ENCODE peak calls at places on chromosomes 1 and 21, in five cellular contexts. W is neural progenitor cell, T is epithelial cell of esophagus, L is fibroblast of pulmonary artery, I is nephron progenitor cell. C is an unnamed sample.

GRCh38 chr1:172180886-172181285 is 239.6 kb upstream of the C1orf105 start:
- DNase-seq in W (no peak), T (peak; percentile 17), I (no peak), L (peak; percentile 69), C (peak; percentile 22)

GRCh38 chr1:30895942-30896660 is 12.5 kb downstream of the SDC3 start:
- DNase-seq in T (no peak), I (no peak), W (no peak), L (no peak), C (no peak)

GRCh38 chr1:4380564-4381168 is 273.7 kb upstream of the AJAP1 start:
- DNase-seq in L (no peak), T (peak; percentile 11), W (no peak), I (no peak), C (no peak)

GRCh38 chr1:239816090-239816812 is 275.4 kb upstream of the FMN2 start:
- DNase-seq in I (peak; percentile 23), L (peak; percentile 39), W (peak; percentile 21), T (peak; percentile 84), C (no peak)

GRCh38 chr1:24381256-24381655 is 32.3 kb downstream of the STPG1 start:
- DNase-seq in I (no peak), W (no peak), T (no peak), L (no peak), C (no peak)

GRCh38 chr1:110084226-110085078 is 14.0 kb upstream of the ALX3 start:
- DNase-seq in T (peak; percentile 33), I (peak; percentile 50), W (peak; percentile 61), L (peak; percentile 36), C (no peak)

GRCh38 chr1:17176306-17177061 is 28.4 kb upstream of the PADI1 start:
- DNase-seq in T (no peak), L (no peak), I (no peak), W (no peak), C (no peak)

GRCh38 chr1:26060832-26061574 is 6.4 kb downstream of the TRIM63 start:
- DNase-seq in W (no peak), I (no peak), L (no peak), T (no peak), C (no peak)

GRCh38 chr1:58570817-58571216 is 6.2 kb downstream of the TACSTD2 start:
- DNase-seq in W (no peak), L (no peak), I (no peak), T (no peak), C (no peak)

GRCh38 chr1:156336242-156336641 is 1.9 kb downstream of the CCT3 start:
- DNase-seq in L (no peak), T (peak; percentile 28), I (no peak), W (peak; percentile 16), C (no peak)

GRCh38 chr1:155070721-155071556 is 7.4 kb downstream of the EFNA4 start:
- DNase-seq in I (peak; percentile 88), W (peak; percentile 95), T (peak; percentile 82), L (peak; percentile 67), C (peak; percentile 74)

GRCh38 chr1:108636876-108637275 is 24.0 kb downstream of the HENMT1 start:
- DNase-seq in W (no peak), I (no peak), L (no peak), T (peak; percentile 78), C (no peak)

GRCh38 chr1:51324271-51325010 is 5.9 kb downstream of the TTC39A start:
- DNase-seq in I (no peak), L (no peak), T (no peak), W (no peak), C (no peak)

GRCh38 chr1:45585110-45585426 is 1.2 kb downstream of the NASP start:
- DNase-seq in T (no peak), I (no peak), W (no peak), L (no peak), C (no peak)

GRCh38 chr1:8740034-8740449 is 77.4 kb downstream of the RERE start:
- DNase-seq in L (peak; percentile 71), W (no peak), T (peak; percentile 83), I (no peak), C (no peak)

GRCh38 chr1:220013497-220013896 is 32.8 kb downstream of the EPRS1 start:
- DNase-seq in W (no peak), T (peak; percentile 10), I (no peak), L (peak; percentile 42), C (no peak)

GRCh38 chr1:27752372-27752771 is 20.6 kb upstream of the STX12 start:
- DNase-seq in W (no peak), I (no peak), L (no peak), T (no peak), C (no peak)

GRCh38 chr1:60699304-60699703 is 383.1 kb upstream of the NFIA start:
- DNase-seq in T (no peak), W (no peak), I (no peak), L (peak; percentile 8), C (no peak)

DNA sequence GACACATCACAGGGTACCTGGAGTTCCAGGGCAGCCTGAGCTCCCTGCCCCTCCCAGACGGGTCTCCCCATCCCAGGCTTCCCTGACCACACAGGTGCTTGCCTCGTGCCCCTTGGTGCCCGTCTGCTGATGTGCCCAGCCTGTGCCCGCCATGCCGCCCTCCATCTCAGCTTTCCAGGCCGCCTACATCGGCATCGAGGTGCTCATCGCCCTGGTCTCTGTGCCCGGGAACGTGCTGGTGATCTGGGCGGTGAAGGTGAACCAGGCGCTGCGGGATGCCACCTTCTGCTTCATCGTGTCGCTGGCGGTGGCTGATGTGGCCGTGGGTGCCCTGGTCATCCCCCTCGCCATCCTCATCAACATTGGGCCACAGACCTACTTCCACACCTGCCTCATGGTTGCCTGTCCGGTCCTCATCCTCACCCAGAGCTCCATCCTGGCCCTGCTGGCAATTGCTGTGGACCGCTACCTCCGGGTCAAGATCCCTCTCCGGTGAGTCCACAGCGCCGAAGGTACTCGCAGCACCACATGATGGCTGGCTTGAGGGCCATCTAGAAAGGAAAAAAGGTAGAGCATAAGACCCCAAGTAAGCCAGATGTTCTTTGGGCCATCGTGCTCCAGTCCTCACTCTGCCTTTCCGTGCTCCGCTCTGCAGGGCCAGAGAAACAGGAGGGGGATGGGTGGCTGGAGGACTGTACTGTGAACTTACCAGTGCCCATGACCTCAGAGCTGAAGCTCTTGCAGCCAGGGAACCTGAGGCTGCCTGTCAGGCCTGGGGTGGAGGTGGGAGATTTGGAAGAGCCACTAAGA is 1.4 kb downstream of the ADORA1 start:
- DNase-seq in L (no peak), T (no peak), I (no peak), W (no peak), C (no peak)
- TF ChIP-seq CTCF in L (no peak), T (no peak), I (no peak), W (no peak), C (no peak)

DNA sequence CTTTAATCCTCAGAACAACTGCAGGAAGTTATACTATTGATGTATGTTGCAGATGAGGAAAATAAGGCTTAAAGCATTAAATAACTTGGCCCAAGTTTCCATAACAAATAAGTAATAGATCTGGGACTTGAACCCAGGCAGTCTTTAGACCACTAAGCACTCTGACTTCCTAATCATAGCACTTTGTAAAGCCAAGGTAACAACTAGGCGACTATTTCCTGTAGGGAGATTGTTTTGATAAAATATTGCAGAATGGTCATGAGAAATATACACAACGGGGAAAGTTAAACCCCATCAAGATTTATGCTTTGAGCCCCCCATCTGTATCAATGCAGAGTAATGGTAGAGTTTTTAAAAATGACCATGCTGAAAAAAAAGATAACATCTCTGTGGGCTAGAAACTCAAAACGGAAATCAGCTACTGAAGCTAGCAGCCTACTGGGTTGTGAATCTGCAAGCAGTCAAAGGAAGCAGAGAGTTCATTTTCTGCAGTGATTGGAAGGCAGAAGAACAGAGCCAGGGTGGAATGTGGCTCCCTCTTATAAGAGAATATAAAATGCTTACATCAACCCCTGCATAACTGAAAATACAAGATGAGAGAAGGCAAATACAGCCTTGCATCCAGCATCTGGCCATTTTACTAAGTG is 111.2 kb upstream of the OLIG2 start:
- DNase-seq in L (no peak), W (no peak), T (no peak), I (no peak), C (no peak)
- TF ChIP-seq CTCF in L (no peak), W (no peak), T (no peak), I (no peak), C (no peak)

GRCh38 chr1:158978730-158979129 is 31.0 kb upstream of the IFI16 start:
- DNase-seq in L (no peak), T (no peak), W (no peak), I (no peak), C (no peak)
- TF ChIP-seq CTCF in L (no peak), T (no peak), W (no peak), I (no peak), C (no peak)

GRCh38 chr1:115089443-115090340 is at the start of gene TSPAN2:
- DNase-seq in T (no peak), L (no peak), I (peak; percentile 76), W (peak; percentile 92), C (peak; percentile 54)
- TF ChIP-seq CTCF in T (no peak), L (no peak), I (no peak), W (peak; percentile 48), C (no peak)

DNA sequence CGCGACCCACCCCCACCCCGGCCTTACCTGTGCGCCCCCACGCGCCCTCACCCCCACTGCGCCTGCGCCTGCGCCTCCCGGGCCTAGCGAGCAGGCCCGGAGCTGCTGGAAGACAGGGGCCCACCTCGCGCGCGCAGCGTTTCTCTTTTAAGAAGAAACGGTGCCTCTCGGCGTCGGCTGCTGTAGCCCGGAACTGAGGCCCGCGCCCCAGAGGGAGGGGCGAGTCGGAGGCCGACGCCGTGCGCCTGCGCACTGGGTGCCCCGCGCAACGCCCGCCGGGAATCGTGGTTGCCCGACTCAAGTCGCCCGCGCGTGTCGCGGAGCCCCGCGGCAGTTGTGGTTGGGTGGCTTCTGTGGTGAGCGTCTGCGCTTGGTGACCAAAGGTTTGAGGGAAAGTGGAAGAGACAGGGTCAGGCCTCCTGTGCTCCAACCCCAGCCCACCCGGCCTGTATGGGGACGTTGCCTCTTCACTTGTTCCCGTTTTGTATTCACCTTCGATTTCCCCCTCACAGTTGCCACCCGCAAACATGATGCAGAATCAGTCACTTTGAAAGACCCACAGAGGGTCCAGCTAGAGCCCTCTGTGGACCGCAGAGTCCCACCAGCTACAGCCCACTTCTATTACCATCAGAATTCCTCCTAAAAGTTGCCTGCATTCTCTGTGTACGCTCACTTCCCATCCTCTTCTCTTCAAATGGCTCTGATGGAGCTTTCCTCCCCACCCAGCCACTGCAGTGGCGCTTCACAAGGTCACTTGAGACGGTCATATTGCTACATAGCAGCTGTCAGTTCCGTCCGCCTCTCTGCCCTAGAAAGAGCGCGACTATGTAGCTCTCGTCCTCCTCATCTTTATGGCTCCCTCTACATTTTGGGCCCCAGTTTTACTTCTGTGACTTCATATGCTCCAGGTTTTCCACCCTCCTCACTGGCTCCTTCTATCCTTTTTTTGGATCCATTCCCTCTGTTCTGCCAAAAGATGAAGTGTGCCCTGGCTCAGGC is at the start of gene ZNF692:
- DNase-seq in T (peak; percentile 98), W (peak; percentile 98), I (peak; percentile 95), L (peak; percentile 98), C (peak; percentile 95)
- TF ChIP-seq CTCF in T (no peak), W (no peak), I (no peak), L (no peak), C (peak; percentile 5)

DNA sequence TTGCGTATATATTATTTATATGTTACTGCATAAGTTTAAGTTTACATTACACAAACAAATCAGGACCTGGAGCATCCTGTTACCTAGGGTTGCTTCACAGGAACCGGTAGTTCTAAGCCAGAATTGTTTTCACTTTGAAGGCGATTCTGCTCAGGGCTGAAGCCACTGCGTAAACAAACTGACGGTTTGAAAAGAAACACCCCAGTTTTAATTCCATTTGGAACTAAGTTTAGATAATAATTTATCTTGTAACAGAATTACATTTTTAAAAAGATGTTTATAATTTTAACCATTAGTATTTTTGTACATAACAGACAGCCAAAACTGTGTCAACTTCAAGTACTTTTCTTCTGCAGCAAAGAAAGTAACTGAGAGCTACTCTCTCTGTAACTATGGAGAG is 282.1 kb upstream of the LYPLAL1 start:
- DNase-seq in I (no peak), T (no peak), L (no peak), W (no peak), C (no peak)
- TF ChIP-seq CTCF in I (no peak), T (no peak), L (no peak), W (no peak), C (no peak)

C was measured in natural killer cell.